ENCODE peak calls at places on chromosomes 11 and 22, in seven cellular contexts. U is cardiac muscle cell; V is stomach; F is GM20000; P is tibial nerve; N is pancreas; S is CD4-positive, alpha-beta T cell. A is an unnamed sample.
A peak's percentile ranks its signal among the peaks of the same experiment; 100 is the strongest.

GRCh38 chr11:39817248-39817647 is 1642.2 kb downstream of the LRRC4C start:
- DNase-seq in U (no peak), V (no peak), F (no peak), S (no peak), N (no peak), P (no peak), A (no peak)

GRCh38 chr11:44130751-44131150 is 35.3 kb downstream of the EXT2 start:
- DNase-seq in P (no peak), V (no peak), F (no peak), U (no peak), N (no peak), S (no peak), A (no peak)

GRCh38 chr11:118051611-118052461 is 25.0 kb upstream of the TMPRSS4 start:
- DNase-seq in F (no peak), S (peak; percentile 70), U (no peak), V (peak; percentile 27), P (no peak), N (no peak), A (no peak)

GRCh38 chr22:32311551-32312071 is 46.1 kb upstream of the RFPL3 start:
- DNase-seq in F (no peak), V (peak; percentile 4), N (no peak), U (no peak), P (no peak), S (no peak), A (no peak)

GRCh38 chr11:82229346-82229745 is 504.3 kb downstream of the FAM181B start:
- DNase-seq in N (no peak), V (no peak), S (no peak), P (no peak), F (peak; percentile 10), U (peak; percentile 53), A (no peak)

GRCh38 chr11:27416568-27417176 is 53.7 kb upstream of the CCDC34 start:
- DNase-seq in N (no peak), F (no peak), U (no peak), S (no peak), P (no peak), V (no peak), A (no peak)

GRCh38 chr11:35786918-35787557 is 124.5 kb downstream of the TRIM44 start:
- DNase-seq in P (no peak), S (no peak), V (no peak), F (no peak), U (peak; percentile 64), N (no peak), A (peak; percentile 27)

GRCh38 chr11:76281558-76281906 is 75.2 kb upstream of the WNT11 start:
- DNase-seq in P (no peak), N (no peak), U (no peak), S (no peak), F (no peak), V (no peak), A (no peak)

GRCh38 chr22:34113381-34113780 is 193.1 kb upstream of the LARGE1 start:
- DNase-seq in S (no peak), P (no peak), U (no peak), N (no peak), F (no peak), V (no peak), A (no peak)

GRCh38 chr22:17969732-17970131 is 54.6 kb downstream of the MICAL3 start:
- DNase-seq in F (no peak), S (no peak), U (peak; percentile 48), V (no peak), N (no peak), P (no peak), A (no peak)

GRCh38 chr11:71212871-71213559 is 39.4 kb downstream of the SHANK2 start:
- DNase-seq in S (no peak), V (no peak), N (no peak), P (no peak), U (no peak), F (no peak), A (no peak)

GRCh38 chr22:43183496-43184263 is 3.3 kb downstream of the TTLL12 start:
- DNase-seq in U (no peak), F (no peak), V (no peak), N (no peak), S (no peak), P (no peak), A (no peak)

GRCh38 chr22:43187171-43188099 is 501 bp upstream of the TTLL12 start:
- DNase-seq in S (peak; percentile 95), P (peak; percentile 88), V (peak; percentile 98), N (peak; percentile 98), U (peak; percentile 95), F (peak; percentile 99), A (peak; percentile 95)

GRCh38 chr22:43188829-43189545 is 2.1 kb upstream of the TTLL12 start:
- DNase-seq in V (no peak), S (no peak), N (no peak), F (no peak), P (no peak), U (no peak), A (no peak)

GRCh38 chr22:43185860-43186261 is 1.1 kb downstream of the TTLL12 start:
- DNase-seq in S (no peak), V (peak; percentile 87), U (peak; percentile 23), N (peak; percentile 87), F (no peak), P (no peak), A (peak; percentile 30)

DNA sequence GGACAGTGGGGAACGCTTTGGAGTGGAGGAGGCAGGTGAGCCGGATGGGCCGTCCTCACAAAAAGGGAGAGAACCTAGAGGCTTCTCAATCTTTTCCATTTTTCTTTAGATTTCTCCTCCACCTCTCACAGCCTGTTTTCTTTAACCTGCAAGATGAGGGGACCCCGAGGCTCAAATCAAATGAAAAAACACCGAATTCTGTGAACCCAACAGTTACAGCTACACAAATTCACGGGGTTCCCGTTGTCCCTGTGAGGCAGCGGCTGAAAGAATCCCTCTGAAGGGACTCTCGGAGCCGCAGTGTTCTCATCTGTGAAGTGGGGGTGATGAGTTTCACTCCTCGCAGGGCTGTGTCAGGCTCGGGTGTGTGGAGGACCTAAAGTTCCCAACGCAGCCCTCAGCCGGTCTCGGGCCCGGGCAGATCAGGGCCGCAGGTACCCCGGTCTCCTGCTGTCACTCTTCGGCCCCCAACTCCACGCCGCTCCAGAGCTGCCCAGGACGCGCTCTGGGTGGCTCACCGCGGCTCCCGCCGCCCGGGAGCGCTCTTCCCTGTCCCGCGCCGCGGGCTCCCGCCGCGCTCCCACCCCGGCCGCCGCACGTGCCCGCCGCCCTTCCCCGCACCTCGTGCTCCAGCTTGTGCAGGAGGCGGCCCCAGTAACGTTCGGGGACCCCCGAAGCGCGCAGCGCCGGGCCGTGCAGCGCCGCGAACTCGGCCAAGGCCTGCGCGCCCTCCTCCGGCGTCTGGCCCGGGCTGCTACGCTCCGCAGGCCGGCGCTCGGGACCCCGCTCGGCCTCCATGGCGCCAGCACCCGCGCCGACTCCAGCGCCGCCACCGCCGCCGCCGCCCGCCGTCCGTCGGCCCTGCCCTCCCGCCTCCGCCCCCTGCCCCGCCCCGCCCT is at the start of gene TTLL12:
- DNase-seq in N (peak; percentile 74), F (peak; percentile 95), V (peak; percentile 56), P (no peak), S (peak; percentile 50), U (peak; percentile 83), A (peak; percentile 81)
- TF ChIP-seq CTCF in N (no peak), F (no peak), V (no peak), P (no peak), S (no peak), U (no peak), A (no peak)

GRCh38 chr11:78832226-78832947 is 257.7 kb upstream of the NARS2 start:
- DNase-seq in P (no peak), N (no peak), V (no peak), F (no peak), U (no peak), S (no peak), A (no peak)
- TF ChIP-seq CTCF in P (no peak), N (no peak), V (no peak), F (no peak), U (peak; percentile 38), S (no peak), A (no peak)

GRCh38 chr11:67605231-67606011 is 1.3 kb upstream of the NDUFV1 start:
- DNase-seq in V (no peak), F (no peak), U (no peak), P (no peak), N (no peak), S (no peak), A (no peak)

GRCh38 chr11:67608486-67608885 is 1.8 kb downstream of the NDUFV1 start:
- DNase-seq in U (no peak), S (no peak), N (peak; percentile 37), V (no peak), P (no peak), F (no peak), A (no peak)

GRCh38 chr11:67607507-67607906 is 771 bp downstream of the NDUFV1 start:
- DNase-seq in S (no peak), V (no peak), N (no peak), F (no peak), U (no peak), P (no peak), A (no peak)

GRCh38 chr11:67606150-67606476 is 623 bp upstream of the NDUFV1 start:
- DNase-seq in U (peak; percentile 26), N (peak; percentile 51), S (no peak), V (no peak), P (no peak), F (no peak), A (no peak)

GRCh38 chr11:67606477-67607295 is at the start of gene NDUFV1:
- DNase-seq in S (peak; percentile 98), F (peak; percentile 92), V (peak; percentile 98), N (peak; percentile 98), P (peak; percentile 96), U (peak; percentile 99), A (peak; percentile 98)
- TF ChIP-seq CTCF in S (peak; percentile 81), F (peak; percentile 73), V (no peak), N (peak; percentile 55), P (peak; percentile 67), U (peak; percentile 49), A (peak; percentile 45)

DNA sequence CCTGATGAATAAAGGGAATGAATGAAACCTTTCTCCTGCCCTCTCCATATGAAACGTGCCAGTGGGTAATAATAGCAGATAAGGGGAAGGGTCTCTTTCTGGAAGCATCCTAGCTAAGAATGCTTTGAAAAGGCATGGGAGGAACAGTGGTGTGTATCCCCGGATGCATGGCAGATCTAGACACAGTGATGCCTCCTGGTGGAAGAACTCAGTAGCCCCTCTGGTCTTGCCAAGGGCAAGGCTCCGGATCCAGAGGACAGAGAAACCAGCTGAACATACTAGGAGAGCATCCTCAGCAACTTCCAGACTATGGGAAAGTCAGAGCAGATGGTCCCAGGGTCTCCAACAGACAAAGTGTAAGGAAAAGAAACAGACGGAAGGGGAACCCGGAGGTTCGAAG is 6.4 kb downstream of the BAIAP2L2 start:
- DNase-seq in U (peak; percentile 44), S (no peak), P (no peak), F (peak; percentile 46), V (no peak), N (no peak), A (no peak)
- TF ChIP-seq CTCF in U (peak; percentile 41), S (no peak), P (peak; percentile 11), F (no peak), V (no peak), N (no peak), A (no peak)